ENCODE peak calls at places on chromosome 6, in nine cellular contexts. I is GM23338; J is GM03348; U is astrocyte of the hippocampus; S is lower lobe of right lung; H is activated naive CD8-positive, alpha-beta T cell treated with anti-CD3 and anti-CD28 coated beads, Interleukin-2, amount 50 U/mL, for 24 hours; L is natural killer cell; Y is AG10803; K is cardiac fibroblast. M is an unnamed sample.

GRCh38 chr6:116287668-116288282 is 8.0 kb upstream of the TSPYL1 start:
- DNase-seq in K (peak; percentile 81), H (no peak), U (peak; percentile 60), I (peak; percentile 75), J (peak; percentile 39), L (no peak), S (no peak), Y (peak; percentile 64), M (peak; percentile 82)

GRCh38 chr6:153568601-153569000 is 437.5 kb upstream of the RGS17 start:
- DNase-seq in H (no peak), Y (peak; percentile 37), J (no peak), L (no peak), I (no peak), S (no peak), K (peak; percentile 52), U (peak; percentile 42), M (peak; percentile 58)

GRCh38 chr6:66556936-66557335 is 849.9 kb upstream of the EYS start:
- DNase-seq in H (no peak), L (no peak), K (peak; percentile 10), I (no peak), J (no peak), Y (no peak), S (no peak), U (no peak), M (no peak)

GRCh38 chr6:122869437-122870024 is 80.5 kb downstream of the SMPDL3A start:
- DNase-seq in S (no peak), I (peak; percentile 71), Y (peak; percentile 45), H (no peak), K (peak; percentile 78), L (no peak), J (peak; percentile 61), U (peak; percentile 66), M (peak; percentile 63)

GRCh38 chr6:107807186-107807585 is 16.9 kb downstream of the SCML4 start:
- DNase-seq in S (no peak), K (no peak), U (no peak), H (no peak), J (no peak), Y (no peak), L (no peak), I (no peak), M (no peak)

GRCh38 chr6:22149081-22149480 is 147.8 kb downstream of the PRL start:
- DNase-seq in S (no peak), I (peak; percentile 17), L (no peak), U (peak; percentile 19), Y (no peak), K (no peak), J (no peak), H (no peak), M (peak; percentile 11)

GRCh38 chr6:167306401-167306998 is 15.4 kb downstream of the UNC93A start:
- DNase-seq in J (no peak), H (no peak), L (no peak), U (peak; percentile 70), K (no peak), S (no peak), I (no peak), Y (no peak), M (no peak)

GRCh38 chr6:143838395-143838794 is 4.7 kb upstream of the LTV1 start:
- DNase-seq in J (no peak), K (no peak), L (no peak), S (no peak), U (no peak), H (no peak), I (no peak), Y (no peak), M (no peak)

GRCh38 chr6:31541059-31541657 is 645 bp downstream of the DDX39B start:
- DNase-seq in I (peak; percentile 72), S (no peak), K (peak; percentile 76), U (peak; percentile 57), H (peak; percentile 61), L (peak; percentile 65), Y (peak; percentile 65), J (peak; percentile 64), M (peak; percentile 78)

GRCh38 chr6:144294016-144294415 is 8.9 kb downstream of the UTRN start:
- DNase-seq in H (no peak), Y (peak; percentile 93), L (no peak), J (peak; percentile 63), U (peak; percentile 59), I (no peak), K (peak; percentile 94), S (no peak), M (peak; percentile 85)

GRCh38 chr6:135213616-135214015 is 32.5 kb downstream of the MYB start:
- DNase-seq in Y (no peak), I (no peak), L (no peak), U (no peak), S (no peak), H (no peak), K (no peak), J (no peak), M (no peak)

GRCh38 chr6:76351275-76351674 is 278.8 kb upstream of the IMPG1 start:
- DNase-seq in J (no peak), Y (no peak), H (no peak), U (no peak), S (no peak), L (no peak), I (peak; percentile 70), K (no peak), M (no peak)

GRCh38 chr6:135722679-135723078 is 128.8 kb upstream of the PDE7B start:
- DNase-seq in Y (peak; percentile 66), L (no peak), U (peak; percentile 86), S (no peak), I (no peak), H (peak; percentile 21), K (peak; percentile 86), J (peak; percentile 58), M (peak; percentile 63)

GRCh38 chr6:135126034-135126433 is 55.1 kb upstream of the MYB start:
- DNase-seq in Y (no peak), I (no peak), K (no peak), L (no peak), U (no peak), J (no peak), H (no peak), S (no peak), M (no peak)

GRCh38 chr6:170269151-170269872 is 21.6 kb downstream of the DLL1 start:
- DNase-seq in U (no peak), K (no peak), I (no peak), L (no peak), H (no peak), Y (no peak), S (peak; percentile 50), J (no peak), M (no peak)

GRCh38 chr6:36677059-36677749 is 1.3 kb upstream of the CDKN1A start:
- DNase-seq in S (no peak), U (peak; percentile 61), L (no peak), K (no peak), Y (peak; percentile 62), H (no peak), J (peak; percentile 55), I (no peak), M (peak; percentile 59)

GRCh38 chr6:99467509-99468106 is 42.5 kb upstream of the PNISR start:
- DNase-seq in S (no peak), L (no peak), K (peak; percentile 50), U (peak; percentile 26), J (peak; percentile 60), I (peak; percentile 47), Y (peak; percentile 26), H (no peak), M (peak; percentile 61)

GRCh38 chr6:53703047-53703446 is 37.5 kb upstream of the KLHL31 start:
- DNase-seq in Y (no peak), U (no peak), J (no peak), I (no peak), K (no peak), S (no peak), L (no peak), H (no peak), M (no peak)

GRCh38 chr6:4486543-4487319 is 289.5 kb upstream of the CDYL start:
- DNase-seq in K (no peak), Y (no peak), S (no peak), U (peak; percentile 34), L (no peak), H (no peak), I (peak; percentile 7), J (no peak), M (no peak)

GRCh38 chr6:138493413-138493812 is 5.9 kb downstream of the NHSL1 start:
- DNase-seq in U (peak; percentile 96), K (peak; percentile 61), I (peak; percentile 78), S (no peak), Y (peak; percentile 64), L (no peak), H (no peak), J (peak; percentile 30), M (peak; percentile 66)

M was measured in adipocyte.